ENCODE peak calls at places on chromosomes 6 and 20, in nine cellular contexts. O is A549; E is activated CD8-positive, alpha-beta memory T cell treated with anti-CD3 and anti-CD28 coated beads for 24 hours; Y is GM13976; A is stimulated activated CD4-positive, alpha-beta T cell treated with anti-CD3 and anti-CD28 coated beads, Interleukin-15, amount 100 ng/mL, for 48 hours; V is IMR-90; J is heart right ventricle; B is HEK293T; R is SW480. G is an unnamed sample.

GRCh38 chr20:10558635-10559187 is 115.1 kb downstream of the JAG1 start:
- DNase-seq in J (no peak), A (peak), E (no peak), R (no peak), O (no peak), B (no peak), V (peak), Y (peak), G (no peak)

GRCh38 chr6:85641522-85641915 is 1.2 kb downstream of the SYNCRIP start:
- DNase-seq in Y (no peak), E (no peak), O (no peak), V (peak), B (no peak), A (peak), R (peak), J (no peak), G (no peak)

GRCh38 chr6:18269253-18269652 is 4.9 kb upstream of the DEK start:
- DNase-seq in E (no peak), B (peak), V (peak), A (no peak), O (no peak), J (no peak), R (peak), Y (peak), G (peak)

GRCh38 chr6:140398076-140398475 is 1023.6 kb upstream of the CITED2 start:
- DNase-seq in A (no peak), E (no peak), V (no peak), J (no peak), O (no peak), R (no peak), B (no peak), Y (no peak), G (no peak)

GRCh38 chr6:89483111-89483720 is 50.3 kb downstream of the ANKRD6 start:
- DNase-seq in B (no peak), Y (no peak), V (no peak), E (no peak), O (no peak), A (no peak), R (no peak), J (peak), G (no peak)

GRCh38 chr6:134853111-134854055 is 96.5 kb downstream of the ALDH8A1 start:
- DNase-seq in E (no peak), O (no peak), A (no peak), R (peak), B (no peak), J (no peak), V (peak), Y (no peak), G (peak)

GRCh38 chr6:16108996-16109658 is 19.8 kb upstream of the MYLIP start:
- DNase-seq in E (no peak), O (no peak), B (no peak), R (no peak), V (no peak), A (no peak), J (no peak), Y (no peak), G (peak)

GRCh38 chr6:154555075-154555677 is 44.7 kb upstream of the CNKSR3 start:
- DNase-seq in Y (no peak), J (no peak), A (no peak), B (peak), R (peak), V (peak), O (peak), E (no peak), G (peak)

GRCh38 chr6:454148-454991 is 62.8 kb downstream of the IRF4 start:
- DNase-seq in B (no peak), E (no peak), V (no peak), Y (no peak), A (no peak), J (no peak), R (no peak), O (no peak), G (no peak)

GRCh38 chr20:9220874-9221547 is 152.1 kb downstream of the PLCB4 start:
- DNase-seq in J (peak), B (no peak), Y (no peak), E (no peak), O (no peak), R (no peak), A (no peak), V (peak), G (no peak)

GRCh38 chr6:144315226-144315980 is 30.3 kb downstream of the UTRN start:
- DNase-seq in V (no peak), O (no peak), R (no peak), J (peak), B (no peak), E (no peak), Y (no peak), A (no peak), G (no peak)

GRCh38 chr6:37512400-37512958 is 12.8 kb upstream of the CCDC167 start:
- DNase-seq in Y (no peak), E (no peak), B (no peak), O (no peak), A (no peak), V (no peak), J (no peak), R (peak), G (no peak)

GRCh38 chr20:16216227-16217210 is 356.7 kb downstream of the KIF16B start:
- DNase-seq in R (peak), V (no peak), Y (no peak), J (no peak), A (no peak), O (no peak), B (no peak), E (no peak), G (no peak)

GRCh38 chr6:40359808-40360207 is 227.4 kb downstream of the LRFN2 start:
- DNase-seq in E (no peak), B (peak), Y (no peak), V (no peak), O (no peak), A (no peak), R (peak), J (no peak), G (no peak)